ENCODE peak calls at places on chromosome 10, in four cellular contexts. O is HepG2, D is A549, T is K562. E is an unnamed sample.

GRCh38 chr10:87659571-87660483 is at the start of gene PAPSS2:
- DNase-seq in O (no peak), D (peak; percentile 75), T (no peak), E (peak; percentile 71)

GRCh38 chr10:102813734-102814455 is 23.3 kb downstream of the CYP17A1 start:
- DNase-seq in O (peak; percentile 58), D (no peak), T (peak; percentile 44), E (no peak)

GRCh38 chr10:86964061-86964846 is 4.0 kb upstream of the ADIRF start:
- DNase-seq in O (no peak), D (no peak), T (no peak), E (peak; percentile 7)

GRCh38 chr10:32377458-32378370 is 30.8 kb upstream of the EPC1 start:
- DNase-seq in O (peak; percentile 37), D (peak; percentile 57), T (peak; percentile 65), E (no peak)

GRCh38 chr10:113241966-113242365 is 291.9 kb downstream of the TCF7L2 start:
- DNase-seq in O (no peak), D (no peak), T (no peak), E (no peak)

GRCh38 chr10:74383617-74384016 is 232.6 kb downstream of the ADK start:
- DNase-seq in O (no peak), D (no peak), T (no peak), E (no peak)

GRCh38 chr10:80421369-80422220 is 13.2 kb downstream of the PRXL2A start:
- DNase-seq in O (no peak), D (no peak), T (no peak), E (no peak)

GRCh38 chr10:71210031-71210871 is 2.1 kb upstream of the UNC5B start:
- DNase-seq in O (no peak), D (no peak), T (no peak), E (no peak)

GRCh38 chr10:61047788-61048560 is 104.0 kb upstream of the RHOBTB1 start:
- DNase-seq in O (no peak), D (no peak), T (peak; percentile 13), E (no peak)

GRCh38 chr10:76961841-76962240 is 675.8 kb downstream of the KCNMA1 start:
- DNase-seq in O (no peak), D (no peak), T (no peak), E (no peak)

GRCh38 chr10:34262965-34263364 is 552.1 kb downstream of the PARD3 start:
- DNase-seq in O (peak; percentile 8), D (peak; percentile 45), T (no peak), E (no peak)

GRCh38 chr10:44393051-44393630 is 8.2 kb upstream of the CXCL12 start:
- DNase-seq in O (no peak), D (no peak), T (no peak), E (no peak)

GRCh38 chr10:100485841-100486495 is 23.2 kb downstream of the WNT8B start:
- DNase-seq in O (no peak), D (no peak), T (no peak), E (peak; percentile 54)

GRCh38 chr10:130557181-130557580 is 421.0 kb downstream of the GLRX3 start:
- DNase-seq in O (no peak), D (no peak), T (no peak), E (no peak)

GRCh38 chr10:12549297-12549696 is 199.9 kb downstream of the CAMK1D start:
- DNase-seq in O (no peak), D (peak; percentile 23), T (peak; percentile 4), E (no peak)

GRCh38 chr10:8402469-8403074 is 348.1 kb downstream of the GATA3 start:
- DNase-seq in O (no peak), D (no peak), T (no peak), E (no peak)

GRCh38 chr10:35934637-35934995 is 292.5 kb upstream of the FZD8 start:
- DNase-seq in O (no peak), D (no peak), T (no peak), E (no peak)

GRCh38 chr10:102401735-102402511 is 6.4 kb downstream of the NFKB2 start:
- DNase-seq in O (no peak), D (peak; percentile 70), T (no peak), E (no peak)

GRCh38 chr10:126068357-126068756 is 172.0 kb downstream of the FANK1 start:
- DNase-seq in O (no peak), D (no peak), T (no peak), E (no peak)

GRCh38 chr10:15293862-15294835 is 76.9 kb downstream of the FAM171A1 start:
- DNase-seq in O (no peak), D (no peak), T (no peak), E (no peak)

DNA sequence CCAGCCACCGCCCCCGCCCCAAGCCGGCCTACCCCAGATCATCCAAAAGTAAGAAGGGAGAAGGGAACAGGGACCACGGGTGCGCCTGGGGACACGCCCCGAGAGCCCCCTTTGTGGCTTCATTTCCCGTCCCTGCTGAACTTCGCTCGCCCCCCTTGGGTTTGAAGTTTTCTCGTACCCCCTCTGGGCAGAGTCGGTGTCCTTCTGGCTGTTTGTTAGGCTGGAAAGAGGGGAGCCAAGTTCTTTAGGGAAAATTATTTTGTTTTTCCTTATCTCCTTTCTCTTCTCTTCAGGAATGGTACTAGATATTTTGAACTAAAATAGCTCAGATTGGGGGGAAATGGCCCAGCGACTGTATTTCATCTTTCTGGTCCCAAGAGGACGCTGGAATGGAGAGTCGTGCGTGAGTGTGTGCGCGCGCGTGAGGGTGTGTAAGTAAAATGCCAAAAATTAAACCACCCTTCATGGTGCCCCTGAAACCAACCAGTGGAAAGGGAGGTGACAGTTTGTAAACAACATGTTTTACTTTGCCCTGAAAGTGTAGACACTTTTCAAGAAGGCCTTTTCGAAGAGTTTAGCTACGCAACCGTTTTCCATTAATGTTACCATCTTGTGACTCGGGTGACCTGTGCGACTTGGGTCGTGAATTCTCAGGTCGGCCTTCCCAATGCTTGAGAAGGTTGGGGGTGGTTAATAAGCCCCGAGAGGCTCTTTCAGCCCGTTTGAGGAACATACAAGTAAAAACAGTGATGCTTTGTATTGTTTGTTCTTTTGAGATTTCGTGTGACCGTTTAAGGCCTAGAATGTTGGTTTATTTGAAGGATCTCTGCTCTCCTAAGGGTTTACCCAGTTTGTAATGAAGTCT is 694 bp downstream of the RBM20 start:
- DNase-seq in O (no peak), D (no peak), T (peak; percentile 57), E (no peak)
- TF ChIP-seq ESRRA in O (no peak), D (no peak), T (no peak), E (no peak)

GRCh38 chr10:43260911-43261577 is 5.8 kb downstream of the RASGEF1A start:
- DNase-seq in O (no peak), D (no peak), T (no peak), E (no peak)

GRCh38 chr10:43259981-43260761 is 6.7 kb downstream of the RASGEF1A start:
- DNase-seq in O (no peak), D (no peak), T (no peak), E (no peak)

GRCh38 chr10:43262902-43263466 is 3.9 kb downstream of the RASGEF1A start:
- DNase-seq in O (no peak), D (no peak), T (no peak), E (peak; percentile 9)

GRCh38 chr10:43262043-43262901 is 4.6 kb downstream of the RASGEF1A start:
- DNase-seq in O (no peak), D (no peak), T (no peak), E (peak; percentile 41)

GRCh38 chr10:43261578-43261965 is 5.3 kb downstream of the RASGEF1A start:
- DNase-seq in O (no peak), D (no peak), T (no peak), E (no peak)
- TF ChIP-seq NR3C1 in O (no peak), D (no peak), T (no peak), E (no peak)

DNA sequence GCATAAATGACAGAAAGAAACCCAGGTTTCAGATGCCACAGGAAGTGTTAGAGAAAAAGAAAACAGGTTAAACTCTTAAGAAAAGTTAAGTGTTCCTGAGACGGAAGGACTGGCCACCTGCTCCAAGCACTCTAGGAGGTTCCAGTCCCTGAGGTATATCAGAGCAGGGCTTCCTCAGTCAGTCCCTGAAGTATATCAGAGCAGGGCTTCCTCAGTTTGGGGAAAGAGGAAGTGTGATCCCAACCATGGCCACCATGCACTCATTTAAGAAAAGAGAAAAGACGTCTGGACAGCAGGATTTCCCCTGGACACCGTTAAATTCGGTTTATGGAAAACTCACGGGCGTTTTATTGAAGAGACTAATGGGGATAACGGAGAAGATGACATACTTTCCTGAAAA is 133.4 kb upstream of the PFKP start:
- DNase-seq in O (no peak), D (no peak), T (no peak), E (no peak)
- TF ChIP-seq ESRRA in O (no peak), D (no peak), T (no peak), E (no peak)

DNA sequence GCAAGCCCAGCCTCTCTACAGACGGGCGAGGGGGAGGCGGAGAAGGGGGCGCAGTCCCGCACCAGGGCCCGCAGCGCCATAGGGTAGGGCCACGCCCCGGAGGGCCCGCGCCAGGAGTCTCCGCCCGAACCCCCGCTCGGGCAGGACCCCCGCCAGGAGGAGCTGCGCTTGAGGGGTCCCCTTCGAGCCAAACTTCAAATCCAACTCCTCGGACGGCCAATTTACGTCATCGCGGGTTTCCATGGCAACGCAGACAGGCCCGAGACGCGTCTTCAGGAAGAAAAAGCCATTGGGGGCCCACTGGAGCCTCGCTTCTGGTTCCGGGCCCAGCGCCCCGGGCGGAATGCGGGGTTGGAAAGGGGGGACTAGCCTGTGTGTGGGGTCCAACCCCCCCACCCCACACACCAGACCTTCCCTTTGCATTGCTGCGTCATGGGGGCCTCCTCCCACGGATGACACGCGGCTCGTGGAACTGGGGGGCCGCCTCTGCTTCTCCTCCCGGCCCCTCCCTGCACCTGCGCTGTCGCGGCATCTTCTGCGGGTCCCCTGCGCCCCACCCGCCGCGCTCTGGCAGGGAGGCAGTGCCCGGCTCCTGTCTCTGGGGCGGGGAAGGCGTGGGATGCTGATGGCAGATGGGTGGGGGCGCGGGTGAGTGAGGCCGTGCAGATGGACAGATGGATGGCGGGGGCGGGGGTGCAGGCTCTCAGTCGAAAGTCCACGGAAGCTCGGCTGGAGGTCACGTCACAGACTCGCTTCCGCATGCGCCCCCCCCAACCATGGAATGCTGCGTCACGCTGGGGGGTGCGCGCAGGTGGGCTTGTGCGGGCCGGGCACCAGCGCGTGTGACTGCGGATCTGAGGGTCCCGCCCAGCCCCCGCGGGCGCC is 1.2 kb downstream of the CALY start:
- DNase-seq in O (no peak), D (peak; percentile 80), T (peak; percentile 62), E (peak; percentile 71)
- TF ChIP-seq NR3C1 in O (no peak), D (no peak), T (no peak), E (no peak)

DNA sequence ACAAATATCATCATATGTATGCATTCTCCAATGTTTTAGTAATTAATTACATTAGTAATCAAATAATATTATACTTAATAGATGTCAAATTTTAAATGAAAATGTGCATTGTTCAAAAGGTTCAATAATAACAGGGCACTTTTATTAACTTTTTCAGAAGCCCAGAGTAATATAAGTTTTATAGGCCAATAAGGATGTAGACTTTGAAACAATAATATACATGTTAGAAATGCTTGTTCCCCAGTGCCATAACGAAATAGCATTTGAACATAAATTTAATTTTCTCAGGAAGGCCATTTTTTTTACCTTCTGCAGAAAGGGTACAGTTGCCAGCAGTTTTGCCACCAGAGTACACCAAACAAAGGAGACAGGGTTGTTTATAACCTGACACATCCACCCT is 1133.9 kb upstream of the LRRTM3 start:
- DNase-seq in O (no peak), D (no peak), T (no peak), E (no peak)
- TF ChIP-seq ESRRA in O (no peak), D (no peak), T (no peak), E (no peak)